ENCODE peak calls at places on chromosome 15, in seven cellular contexts. J, X, E, S, M, A and R are unnamed samples.

GRCh38 chr15:56946150-56946549 is 27.7 kb downstream of the TCF12 start:
- DNase-seq in X (no peak), J (no peak), S (no peak), E (no peak), M (no peak), A (no peak), R (no peak)

GRCh38 chr15:70974004-70974832 is 81.6 kb downstream of the LRRC49 start:
- DNase-seq in M (peak), X (no peak), A (peak), S (no peak), E (peak), J (peak), R (no peak)

GRCh38 chr15:61528590-61528929 is 299.5 kb upstream of the RORA start:
- DNase-seq in M (no peak), A (no peak), X (no peak), E (no peak), S (no peak), J (peak), R (no peak)

GRCh38 chr15:40922608-40923005 is 6.5 kb upstream of the DLL4 start:
- DNase-seq in S (no peak), M (no peak), X (no peak), A (no peak), E (no peak), J (no peak), R (no peak)

GRCh38 chr15:43204016-43204901 is 16.6 kb downstream of the EPB42 start:
- DNase-seq in M (peak), E (peak), J (peak), A (peak), X (peak), S (peak), R (peak)

GRCh38 chr15:76998661-76999285 is 3.8 kb downstream of the PSTPIP1 start:
- DNase-seq in M (no peak), E (no peak), J (no peak), X (no peak), S (no peak), A (no peak), R (no peak)

GRCh38 chr15:90191795-90192494 is 9.2 kb upstream of the SEMA4B start:
- DNase-seq in M (peak), S (no peak), E (peak), J (no peak), X (no peak), A (no peak), R (no peak)

GRCh38 chr15:70628542-70628941 is 134.8 kb downstream of the UACA start:
- DNase-seq in S (no peak), X (no peak), M (no peak), A (no peak), J (no peak), E (no peak), R (no peak)

GRCh38 chr15:45132844-45133560 is 3.2 kb downstream of the DUOX1 start:
- DNase-seq in X (no peak), J (no peak), E (peak), A (no peak), M (no peak), S (no peak), R (no peak)

GRCh38 chr15:47675735-47676134 is 41.6 kb upstream of the SEMA6D start:
- DNase-seq in X (peak), J (peak), M (peak), E (no peak), S (no peak), A (no peak), R (no peak)

GRCh38 chr15:41607033-41607432 is 48.0 kb downstream of the TYRO3 start:
- DNase-seq in M (no peak), J (no peak), A (peak), S (no peak), X (no peak), E (peak), R (no peak)

GRCh38 chr15:45093622-45094357 is 20.2 kb downstream of the DUOX2 start:
- DNase-seq in A (no peak), E (no peak), X (no peak), S (no peak), M (no peak), J (no peak), R (no peak)

GRCh38 chr15:93452537-93453211 is 363.7 kb upstream of the RGMA start:
- DNase-seq in J (no peak), X (no peak), M (no peak), E (no peak), A (no peak), S (no peak), R (no peak)

GRCh38 chr15:86060614-86061125 is 19.0 kb upstream of the AGBL1 start:
- DNase-seq in M (no peak), A (no peak), X (no peak), J (no peak), E (no peak), S (no peak), R (no peak)

GRCh38 chr15:43382310-43382709 is 11.4 kb downstream of the TUBGCP4 start:
- DNase-seq in A (no peak), M (no peak), S (no peak), E (no peak), J (no peak), X (no peak), R (no peak)

GRCh38 chr15:89625716-89626115 is 29.6 kb downstream of the KIF7 start:
- DNase-seq in M (peak), J (no peak), E (no peak), A (no peak), X (no peak), S (no peak), R (no peak)

GRCh38 chr15:66706225-66706732 is 4.2 kb downstream of the SMAD6 start:
- DNase-seq in E (no peak), J (no peak), S (no peak), A (peak), M (no peak), X (no peak), R (no peak)

GRCh38 chr15:32825219-32825618 is 107.4 kb downstream of the GREM1 start:
- DNase-seq in X (no peak), J (no peak), M (no peak), A (no peak), S (no peak), E (no peak), R (no peak)

GRCh38 chr15:45962733-45963132 is 327.9 kb downstream of the SQOR start:
- DNase-seq in J (no peak), X (no peak), M (no peak), E (no peak), S (no peak), A (no peak), R (no peak)

GRCh38 chr15:77266708-77267387 is 153.1 kb downstream of the PEAK1 start:
- DNase-seq in J (no peak), A (no peak), M (no peak), X (peak), S (no peak), E (peak), R (no peak)

GRCh38 chr15:91482799-91483198 is 370.7 kb upstream of the SLCO3A1 start:
- DNase-seq in J (no peak), A (no peak), S (peak), M (no peak), X (no peak), E (no peak), R (no peak)

GRCh38 chr15:101256756-101257155 is 4.9 kb upstream of the CHSY1 start:
- DNase-seq in X (no peak), S (no peak), E (no peak), J (peak), M (no peak), A (no peak), R (no peak)

GRCh38 chr15:79365765-79366164 is 54.9 kb downstream of the TMED3 start:
- DNase-seq in X (no peak), E (no peak), J (no peak), A (no peak), M (no peak), S (no peak), R (no peak)

GRCh38 chr15:34109775-34110663 is 8.1 kb downstream of the PGBD4 start:
- DNase-seq in A (peak), E (peak), X (no peak), S (no peak), M (peak), J (peak), R (no peak)

GRCh38 chr15:50140097-50140496 is 21.1 kb upstream of the ATP8B4 start:
- DNase-seq in E (no peak), S (no peak), M (no peak), J (no peak), A (no peak), X (no peak), R (no peak)